ENCODE peak calls at places on chromosomes 4 and X, in four cellular contexts. P, B, U and I are unnamed samples.

GRCh38 chrX:11558972-11559371 is 106.7 kb downstream of the ARHGAP6 start:
- DNase-seq in B (no peak), P (no peak), U (no peak), I (no peak)

GRCh38 chr4:116788723-116789122 is 296.7 kb downstream of the TRAM1L1 start:
- DNase-seq in U (no peak), P (no peak), B (no peak), I (no peak)

GRCh38 chr4:73222466-73223257 is 35.9 kb downstream of the ANKRD17 start:
- DNase-seq in U (peak), B (peak), P (peak), I (no peak)

GRCh38 chrX:155985208-155985607 is 12.3 kb upstream of the IL9R start:
- DNase-seq in P (no peak), U (no peak), B (no peak), I (no peak)

GRCh38 chr4:4269856-4270255 is 20.1 kb downstream of the LYAR start:
- DNase-seq in P (no peak), B (peak), U (no peak), I (no peak)

GRCh38 chr4:87839309-87839946 is 6.7 kb downstream of the MEPE start:
- DNase-seq in P (peak), U (no peak), B (peak), I (no peak)

GRCh38 chrX:75303795-75304194 is 29.9 kb downstream of the UPRT start:
- DNase-seq in P (no peak), B (peak), U (no peak), I (no peak)

GRCh38 chr4:168655182-168655581 is 158.3 kb downstream of the PALLD start:
- DNase-seq in P (no peak), B (no peak), U (no peak), I (no peak)

GRCh38 chrX:2514131-2514530 is 13.4 kb upstream of the DHRSX start:
- DNase-seq in B (no peak), P (no peak), U (no peak), I (no peak)

GRCh38 chr4:135269125-135269772 is 1067.7 kb upstream of the PABPC4L start:
- DNase-seq in P (no peak), B (no peak), U (no peak), I (no peak)

GRCh38 chr4:130233377-130234047 is 1137.6 kb downstream of the C4orf33 start:
- DNase-seq in B (peak), U (no peak), P (no peak), I (no peak)

GRCh38 chr4:81405900-81406401 is 65.8 kb downstream of the RASGEF1B start:
- DNase-seq in U (peak), P (no peak), B (peak), I (no peak)

GRCh38 chrX:97398030-97398551 is 514.4 kb downstream of the RPA4 start:
- DNase-seq in B (peak), U (no peak), P (no peak), I (no peak)

GRCh38 chr4:6944311-6945051 is 34.9 kb downstream of the TBC1D14 start:
- DNase-seq in B (no peak), U (no peak), P (no peak), I (no peak)

GRCh38 chrX:12971282-12972003 is 3.5 kb upstream of the TMSB4X start:
- DNase-seq in U (no peak), P (no peak), B (no peak), I (no peak)

GRCh38 chr4:82787342-82787741 is 11.3 kb downstream of the SCD5 start:
- DNase-seq in B (no peak), P (no peak), U (no peak), I (no peak)

GRCh38 chrX:19879742-19880378 is 7.5 kb downstream of the SH3KBP1 start:
- DNase-seq in P (no peak), B (no peak), U (no peak), I (no peak)

GRCh38 chr4:39044947-39045734 is 12.9 kb upstream of the TMEM156 start:
- DNase-seq in P (no peak), U (no peak), B (peak), I (peak)

GRCh38 chrX:8748855-8749254 is 16.9 kb upstream of the ANOS1 start:
- DNase-seq in B (peak), P (no peak), U (no peak), I (no peak)

GRCh38 chrX:102339312-102340298 is 92.6 kb downstream of the NXF2 start:
- DNase-seq in U (no peak), P (no peak), B (no peak), I (no peak)

GRCh38 chr4:187172340-187172761 is 448.7 kb upstream of the FAT1 start:
- DNase-seq in U (peak), P (no peak), B (peak), I (no peak)

GRCh38 chr4:8648296-8648695 is 55.7 kb downstream of the CPZ start:
- DNase-seq in U (no peak), B (no peak), P (no peak), I (peak)

GRCh38 chr4:12173496-12173895 is 744.8 kb upstream of the HS3ST1 start:
- DNase-seq in B (no peak), U (no peak), P (no peak), I (no peak)

GRCh38 chrX:153635788-153636668 is 11.0 kb upstream of the DUSP9 start:
- DNase-seq in B (peak), P (no peak), U (no peak), I (no peak)
- TF ChIP-seq CTCF in B (peak), P (peak), U (peak), I (peak)

DNA sequence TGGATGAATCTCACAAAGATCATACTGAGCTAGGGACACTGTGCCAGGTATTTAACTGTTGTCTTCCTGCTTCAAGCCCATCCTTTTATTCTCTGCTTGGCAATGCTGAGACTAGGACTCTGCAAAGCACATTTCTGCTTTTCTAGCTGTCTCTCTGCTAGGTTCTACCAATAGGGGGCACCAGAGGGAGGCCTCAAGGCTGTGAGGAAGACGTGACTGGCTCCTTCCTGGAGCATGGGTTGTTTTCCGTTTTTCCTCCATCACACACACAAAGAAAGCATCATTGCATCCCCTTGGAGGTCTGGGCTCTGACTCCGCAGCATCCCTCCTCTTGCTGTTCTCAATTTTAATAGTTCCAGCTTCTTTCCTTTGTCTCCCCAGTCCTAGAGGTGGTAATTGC is 10.9 kb upstream of the DCTD start:
- DNase-seq in U (no peak), P (no peak), B (no peak), I (no peak)
- TF ChIP-seq CTCF in U (peak), P (no peak), B (peak), I (peak)

GRCh38 chrX:72572248-72573157 is at the start of gene HDAC8:
- DNase-seq in B (peak), P (peak), U (peak), I (peak)

GRCh38 chrX:72573158-72573511 is 492 bp upstream of the HDAC8 start:
- DNase-seq in B (no peak), U (no peak), P (no peak), I (no peak)

GRCh38 chrX:72568406-72569092 is 4.1 kb downstream of the HDAC8 start:
- DNase-seq in P (no peak), B (peak), U (no peak), I (no peak)

GRCh38 chrX:72566448-72566847 is 6.2 kb downstream of the HDAC8 start:
- DNase-seq in B (no peak), P (no peak), U (no peak), I (no peak)

GRCh38 chrX:72569786-72570185 is 2.9 kb downstream of the HDAC8 start:
- DNase-seq in U (no peak), P (no peak), B (peak), I (no peak)
- TF ChIP-seq CTCF in U (no peak), P (no peak), B (peak), I (no peak)

GRCh38 chr4:55395529-55396304 is at the start of gene TMEM165:
- DNase-seq in U (no peak), P (peak), B (peak), I (peak)
- TF ChIP-seq CTCF in U (no peak), P (no peak), B (no peak), I (no peak)

GRCh38 chrX:80550722-80551121 is 130.5 kb downstream of the TENT5D start:
- DNase-seq in B (no peak), P (no peak), U (no peak), I (no peak)
- TF ChIP-seq CTCF in B (no peak), P (no peak), U (no peak), I (no peak)